ENCODE peak calls at places on chromosomes 12 and 14, in nine cellular contexts. P is T-helper 9 cell; I is left ventricle myocardium inferior; Y is Caki2; G is AML-193; B is GDM1; D is islet precursor cell; K is stimulated activated CD4-positive, alpha-beta T cell treated with anti-CD3 and anti-CD28 coated beads, Interleukin-12 subunit alpha, Interleukin-12 subunit beta, amount 100 ng/mL, for 48 hours; V is NCI-H69. W is an unnamed sample.

GRCh38 chr12:8154526-8154925 is 2.3 kb upstream of the ZNF705A start:
- DNase-seq in P (no peak), I (no peak), Y (no peak), G (no peak), B (no peak), D (no peak), K (no peak), V (no peak), W (peak; percentile 2)

GRCh38 chr12:26839551-26839950 is 6.6 kb upstream of the ITPR2 start:
- DNase-seq in P (no peak), I (no peak), Y (no peak), G (no peak), B (no peak), D (no peak), K (no peak), V (no peak), W (no peak)

GRCh38 chr12:46456356-46457334 is 84.1 kb upstream of the SLC38A2 start:
- DNase-seq in P (no peak), I (no peak), Y (no peak), G (no peak), B (no peak), D (no peak), K (no peak), V (no peak), W (peak; percentile 55)

GRCh38 chr12:109759076-109759420 is 45.4 kb downstream of the FAM222A start:
- DNase-seq in P (no peak), I (peak; percentile 9), Y (no peak), G (no peak), B (no peak), D (peak; percentile 52), K (no peak), V (no peak), W (no peak)

GRCh38 chr14:50801706-50802105 is 29.3 kb downstream of the NIN start:
- DNase-seq in P (no peak), I (no peak), Y (peak; percentile 31), G (no peak), B (no peak), D (no peak), K (no peak), V (no peak), W (no peak)

GRCh38 chr14:87286191-87286590 is 706.8 kb downstream of the GALC start:
- DNase-seq in P (no peak), I (no peak), Y (no peak), G (no peak), B (no peak), D (no peak), K (no peak), V (no peak), W (no peak)

GRCh38 chr12:121669525-121669908 is at the start of gene MORN3:
- DNase-seq in P (no peak), I (no peak), Y (no peak), G (no peak), B (no peak), D (no peak), K (no peak), V (no peak), W (no peak)

GRCh38 chr12:92055877-92056276 is 89.8 kb downstream of the BTG1 start:
- DNase-seq in P (peak; percentile 29), I (no peak), Y (no peak), G (no peak), B (no peak), D (no peak), K (peak; percentile 38), V (peak; percentile 60), W (no peak)

GRCh38 chr14:23079716-23080115 is 15.2 kb downstream of the ACIN1 start:
- DNase-seq in P (no peak), I (no peak), Y (no peak), G (no peak), B (no peak), D (no peak), K (no peak), V (no peak), W (no peak)

GRCh38 chr14:57362356-57362755 is 28.0 kb upstream of the NAA30 start:
- DNase-seq in P (no peak), I (no peak), Y (no peak), G (no peak), B (no peak), D (peak; percentile 90), K (no peak), V (no peak), W (peak; percentile 46)

GRCh38 chr14:105880616-105881015 is 354.2 kb downstream of the TMEM121 start:
- DNase-seq in P (no peak), I (no peak), Y (no peak), G (no peak), B (no peak), D (peak; percentile 27), K (no peak), V (no peak), W (no peak)

GRCh38 chr12:54658306-54659264 is 10.4 kb upstream of the DCD start:
- DNase-seq in P (peak; percentile 21), I (peak; percentile 18), Y (peak; percentile 23), G (peak; percentile 34), B (no peak), D (peak; percentile 92), K (peak; percentile 44), V (peak; percentile 35), W (peak; percentile 62)

GRCh38 chr14:79369359-79370332 is 841.7 kb downstream of the DIO2 start:
- DNase-seq in P (no peak), I (no peak), Y (peak; percentile 63), G (no peak), B (no peak), D (peak; percentile 69), K (no peak), V (peak; percentile 28), W (peak; percentile 21)

GRCh38 chr12:22994276-22994675 is 369.3 kb downstream of the ETNK1 start:
- DNase-seq in P (no peak), I (no peak), Y (no peak), G (no peak), B (no peak), D (no peak), K (no peak), V (peak; percentile 37), W (no peak)

GRCh38 chr12:11553871-11554533 is 95.5 kb upstream of the ETV6 start:
- DNase-seq in P (peak; percentile 19), I (no peak), Y (peak; percentile 65), G (peak; percentile 80), B (peak; percentile 34), D (peak; percentile 80), K (peak; percentile 66), V (peak; percentile 54), W (peak; percentile 75)

GRCh38 chr14:71487941-71488340 is 444.3 kb upstream of the RGS6 start:
- DNase-seq in P (no peak), I (no peak), Y (no peak), G (no peak), B (no peak), D (no peak), K (no peak), V (no peak), W (no peak)

GRCh38 chr14:100486025-100486828 is 101.0 kb downstream of the BEGAIN start:
- DNase-seq in P (peak; percentile 52), I (peak; percentile 59), Y (peak; percentile 29), G (no peak), B (peak; percentile 31), D (peak; percentile 93), K (peak; percentile 41), V (peak; percentile 99), W (peak; percentile 78)

GRCh38 chr14:97337670-97338069 is 540.5 kb downstream of the VRK1 start:
- DNase-seq in P (no peak), I (no peak), Y (no peak), G (no peak), B (no peak), D (no peak), K (no peak), V (no peak), W (no peak)

GRCh38 chr12:16358896-16359295 is 11.5 kb downstream of the MGST1 start:
- DNase-seq in P (no peak), I (no peak), Y (no peak), G (no peak), B (no peak), D (no peak), K (no peak), V (no peak), W (no peak)

GRCh38 chr12:65605019-65605418 is 219.3 kb upstream of the HMGA2 start:
- DNase-seq in P (no peak), I (no peak), Y (no peak), G (no peak), B (no peak), D (no peak), K (no peak), V (no peak), W (no peak)

GRCh38 chr12:3267690-3268089 is 190.5 kb downstream of the TSPAN9 start:
- DNase-seq in P (no peak), I (no peak), Y (no peak), G (no peak), B (no peak), D (no peak), K (no peak), V (no peak), W (no peak)

GRCh38 chr14:81565441-81566290 is 32.0 kb upstream of the SEL1L start:
- DNase-seq in P (no peak), I (no peak), Y (no peak), G (peak; percentile 53), B (no peak), D (no peak), K (no peak), V (peak; percentile 68), W (peak; percentile 50)

GRCh38 chr14:68782091-68782981 is 10.5 kb downstream of the ZFP36L1 start:
- DNase-seq in P (peak; percentile 44), I (no peak), Y (no peak), G (no peak), B (peak; percentile 20), D (peak; percentile 51), K (no peak), V (no peak), W (no peak)

GRCh38 chr14:100193417-100194357 is 34.2 kb upstream of the DEGS2 start:
- DNase-seq in P (no peak), I (no peak), Y (no peak), G (no peak), B (no peak), D (no peak), K (no peak), V (no peak), W (no peak)

GRCh38 chr14:61462566-61463195 is 141.3 kb downstream of the PRKCH start:
- DNase-seq in P (no peak), I (no peak), Y (peak; percentile 59), G (no peak), B (no peak), D (peak; percentile 54), K (no peak), V (peak; percentile 93), W (peak; percentile 95)

W was measured in cardiac muscle cell.